ENCODE peak calls at places on chromosome 17, in four cellular contexts. K is endothelial cell, R is NCI-H1105 treated with DMSO at 0.1 percent for 48 hours, B is AG09309. V is an unnamed sample.

GRCh38 chr17:21201302-21201602 is 12.7 kb downstream of the TMEM11 start:
- DNase-seq in B (no peak), K (no peak), R (peak), V (no peak)

GRCh38 chr17:68061512-68062313 is 26.2 kb downstream of the KPNA2 start:
- DNase-seq in B (no peak), K (no peak), R (no peak), V (no peak)

GRCh38 chr17:75060434-75061054 is 13.5 kb downstream of the KCTD2 start:
- DNase-seq in B (no peak), K (no peak), R (no peak), V (no peak)

GRCh38 chr17:61561354-61561753 is 29.7 kb downstream of the NACA2 start:
- DNase-seq in B (no peak), K (no peak), R (no peak), V (no peak)

GRCh38 chr17:7225711-7226331 is 6.1 kb downstream of the ACADVL start:
- DNase-seq in K (no peak), R (no peak), B (no peak), V (no peak)

GRCh38 chr17:61155590-61156181 is 244.0 kb upstream of the TBX2 start:
- DNase-seq in K (no peak), B (no peak), R (no peak), V (no peak)

GRCh38 chr17:46002311-46002972 is 3.4 kb downstream of the STH start:
- DNase-seq in R (peak), B (peak), K (peak), V (peak)

GRCh38 chr17:53571342-53571741 is 251.4 kb upstream of the KIF2B start:
- DNase-seq in R (no peak), K (no peak), B (no peak), V (no peak)

GRCh38 chr17:32584792-32585191 is 98.0 kb downstream of the CDK5R1 start:
- DNase-seq in R (no peak), K (no peak), B (no peak), V (no peak)

GRCh38 chr17:76543482-76544122 is 3.8 kb downstream of the PRCD start:
- DNase-seq in R (no peak), B (no peak), K (no peak), V (no peak)

GRCh38 chr17:63634163-63634562 is 11.9 kb downstream of the MAP3K3 start:
- DNase-seq in B (no peak), R (no peak), K (peak), V (no peak)

GRCh38 chr17:20073056-20073979 is 64.2 kb downstream of the SPECC1 start:
- DNase-seq in R (no peak), K (no peak), B (no peak), V (no peak)

GRCh38 chr17:7834554-7834890 is 505 bp downstream of the KDM6B start:
- DNase-seq in K (no peak), B (no peak), R (no peak), V (peak)

GRCh38 chr17:40516581-40517285 is 15.3 kb upstream of the TNS4 start:
- DNase-seq in B (no peak), R (no peak), K (no peak), V (no peak)

GRCh38 chr17:8312251-8312650 is 2.2 kb downstream of the ARHGEF15 start:
- DNase-seq in B (no peak), R (no peak), K (no peak), V (no peak)

GRCh38 chr17:9886141-9886930 is 18.7 kb downstream of the RCVRN start:
- DNase-seq in K (no peak), R (no peak), B (no peak), V (no peak)

GRCh38 chr17:55448681-55449080 is 27.0 kb upstream of the MMD start:
- DNase-seq in B (no peak), K (no peak), R (no peak), V (no peak)

GRCh38 chr17:42895185-42895555 is 5.4 kb upstream of the G6PC1 start:
- DNase-seq in K (no peak), R (no peak), B (peak), V (peak)

GRCh38 chr17:7745748-7746470 is 28.4 kb downstream of the DNAH2 start:
- DNase-seq in B (peak), R (no peak), K (peak), V (peak)

V was measured in MG63.